ENCODE peak calls at places on chromosomes 16 and 17, in seven cellular contexts. X is PC-3, A is lower lobe of right lung, T is right lobe of liver, F is mucosa of descending colon, L is heart right ventricle, Q is IMR-90. V is an unnamed sample.
A peak's percentile ranks its signal among the peaks of the same experiment; 100 is the strongest.

GRCh38 chr17:55577687-55578086 is 66.4 kb upstream of the SMIM36 start:
- ATAC-seq in X (no peak), A (peak; percentile 77), T (peak; percentile 23), F (peak; percentile 54), L (peak; percentile 72), Q (peak; percentile 8), V (no peak)

GRCh38 chr17:76805319-76805718 is 62.9 kb upstream of the MGAT5B start:
- ATAC-seq in X (peak; percentile 67), A (no peak), T (no peak), F (no peak), L (no peak), Q (peak; percentile 27), V (no peak)

GRCh38 chr16:68233085-68233834 is 2.7 kb downstream of the ESRP2 start:
- ATAC-seq in X (no peak), A (no peak), T (no peak), F (no peak), L (no peak), Q (no peak), V (no peak)

GRCh38 chr16:57994778-57995177 is 5.7 kb downstream of the ZNF319 start:
- ATAC-seq in X (no peak), A (peak; percentile 37), T (peak; percentile 70), F (peak; percentile 60), L (peak; percentile 55), Q (peak; percentile 54), V (no peak)

GRCh38 chr16:8519179-8519578 is 71.1 kb downstream of the TMEM114 start:
- ATAC-seq in X (no peak), A (no peak), T (no peak), F (peak; percentile 90), L (no peak), Q (no peak), V (no peak)

GRCh38 chr16:25013751-25014499 is 1.2 kb downstream of the ARHGAP17 start:
- ATAC-seq in X (no peak), A (no peak), T (no peak), F (no peak), L (no peak), Q (no peak), V (no peak)

GRCh38 chr17:7109461-7110322 is 4.9 kb downstream of the ASGR2 start:
- ATAC-seq in X (no peak), A (no peak), T (no peak), F (no peak), L (no peak), Q (no peak), V (no peak)

GRCh38 chr17:35038434-35038833 is 25.1 kb downstream of the RFFL start:
- ATAC-seq in X (no peak), A (no peak), T (no peak), F (no peak), L (no peak), Q (no peak), V (no peak)

GRCh38 chr17:41082565-41083136 is 1.3 kb upstream of the KRTAP4-7 start:
- ATAC-seq in X (peak; percentile 59), A (no peak), T (no peak), F (no peak), L (no peak), Q (peak; percentile 31), V (no peak)

GRCh38 chr16:7509919-7510705 is 177.5 kb downstream of the RBFOX1 start:
- ATAC-seq in X (no peak), A (no peak), T (no peak), F (no peak), L (no peak), Q (no peak), V (no peak)

GRCh38 chr17:2849327-2849670 is 53.1 kb downstream of the RAP1GAP2 start:
- ATAC-seq in X (no peak), A (no peak), T (no peak), F (no peak), L (no peak), Q (no peak), V (no peak)

GRCh38 chr17:47288531-47289116 is 35.0 kb downstream of the ITGB3 start:
- ATAC-seq in X (no peak), A (no peak), T (no peak), F (peak; percentile 33), L (no peak), Q (peak; percentile 78), V (no peak)

GRCh38 chr16:19899605-19899955 is 14.9 kb upstream of the GPRC5B start:
- ATAC-seq in X (no peak), A (no peak), T (no peak), F (no peak), L (no peak), Q (no peak), V (no peak)

GRCh38 chr16:29837833-29838232 is 17.6 kb downstream of the MVP start:
- ATAC-seq in X (no peak), A (no peak), T (no peak), F (no peak), L (no peak), Q (peak; percentile 71), V (no peak)

GRCh38 chr17:41982026-41982989 is 15.7 kb downstream of the CNP start:
- ATAC-seq in X (peak; percentile 75), A (no peak), T (no peak), F (no peak), L (no peak), Q (no peak), V (no peak)

GRCh38 chr16:88710556-88710955 is 4.3 kb downstream of the CTU2 start:
- ATAC-seq in X (no peak), A (no peak), T (no peak), F (no peak), L (no peak), Q (no peak), V (no peak)

GRCh38 chr17:68182940-68183551 is 64.8 kb upstream of the AMZ2 start:
- ATAC-seq in X (peak; percentile 70), A (peak; percentile 65), T (peak; percentile 37), F (peak; percentile 78), L (no peak), Q (no peak), V (no peak)

GRCh38 chr17:59627770-59628171 is 8.1 kb downstream of the CLTC start:
- ATAC-seq in X (no peak), A (no peak), T (peak; percentile 44), F (no peak), L (peak; percentile 14), Q (peak; percentile 5), V (no peak)

GRCh38 chr17:45934044-45934979 is 40.0 kb downstream of the MAPT start:
- ATAC-seq in X (no peak), A (no peak), T (peak; percentile 30), F (no peak), L (no peak), Q (no peak), V (no peak)

DNA sequence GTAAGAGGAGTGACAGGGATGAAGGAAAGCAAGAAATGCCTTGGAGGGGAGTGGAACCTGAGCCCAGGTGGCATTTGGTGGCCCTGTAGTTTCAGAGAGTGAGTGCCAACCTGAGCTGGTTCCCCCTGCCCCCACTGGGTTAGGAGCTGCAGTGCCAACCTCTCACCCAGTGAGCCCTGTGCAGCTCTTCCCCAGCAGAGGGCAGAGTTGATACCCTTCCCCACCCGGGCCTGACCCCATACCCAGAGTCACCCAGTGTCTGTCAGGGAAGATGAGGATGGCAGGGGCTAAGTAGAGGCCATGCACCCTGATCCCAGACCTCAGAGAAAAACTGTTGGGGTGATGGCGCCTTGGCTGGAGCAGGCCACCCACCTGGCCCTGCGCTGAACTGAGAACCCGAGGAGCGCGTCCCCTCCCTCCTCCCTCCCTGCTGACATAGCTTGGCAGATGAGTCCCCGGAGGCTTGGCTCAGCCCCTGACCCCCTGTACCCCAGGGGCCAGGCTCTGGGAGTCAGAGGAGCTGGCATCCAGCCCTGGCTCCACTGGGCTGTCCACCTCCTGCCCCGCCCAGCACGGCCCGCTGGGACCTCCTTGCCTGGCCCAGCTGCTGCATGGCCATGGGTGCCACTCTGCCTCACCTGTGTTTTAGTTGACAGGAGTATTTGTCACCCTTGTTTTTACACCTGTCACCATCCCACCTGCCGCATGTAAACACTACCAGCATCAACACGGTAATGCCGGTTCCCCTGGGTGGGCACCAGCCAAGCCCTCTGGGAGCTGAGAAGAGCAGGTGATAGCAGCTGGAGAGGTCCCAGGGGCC is 113.9 kb downstream of the AMFR start:
- ATAC-seq in X (no peak), A (peak; percentile 24), T (peak; percentile 68), F (peak; percentile 26), L (peak; percentile 16), Q (no peak), V (no peak)
- TF ChIP-seq CTCF in X (peak; percentile 36), A (no peak), T (peak; percentile 7), F (no peak), L (no peak), Q (no peak), V (no peak)

GRCh38 chr17:66412857-66413563 is 110.6 kb downstream of the PRKCA start:
- ATAC-seq in X (no peak), A (no peak), T (no peak), F (no peak), L (no peak), Q (no peak), V (no peak)
- H3K4me1 ChIP-seq in X (no peaks in the 10 kb centered on the region), A (peaks cover 6% of the 10 kb centered on the region), T (no peaks in the 10 kb centered on the region), F (peaks cover 35% of the 10 kb centered on the region), L (no peaks in the 10 kb centered on the region), Q (peaks cover 2% of the 10 kb centered on the region), V (no peaks in the 10 kb centered on the region)

DNA sequence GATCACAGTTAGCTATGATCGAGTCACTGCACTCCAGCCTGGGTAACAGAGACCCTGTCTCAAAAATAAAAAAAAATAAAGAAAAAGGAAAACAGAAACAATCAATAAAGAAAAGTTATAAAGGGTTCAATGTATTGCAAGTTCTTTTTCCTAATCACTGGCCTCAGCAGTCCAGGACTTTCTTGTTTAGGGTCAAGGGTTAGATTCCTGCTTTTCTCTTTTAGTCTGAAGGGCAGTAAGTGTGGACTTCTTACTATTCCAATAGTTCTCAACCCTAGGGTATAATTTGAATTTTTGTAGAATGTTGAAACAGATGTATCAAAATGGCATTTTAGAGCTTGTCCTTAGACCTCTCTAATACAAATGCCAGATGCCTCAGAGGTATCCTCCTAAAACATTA is 27.3 kb downstream of the SMYD4 start:
- ATAC-seq in X (no peak), A (no peak), T (peak; percentile 66), F (no peak), L (no peak), Q (no peak), V (no peak)
- H3K36me3 ChIP-seq in X (no peaks in the 10 kb centered on the region), A (peaks cover 41% of the 10 kb centered on the region), T (no peaks in the 10 kb centered on the region), F (peaks cover 3% of the 10 kb centered on the region), L (no peaks in the 10 kb centered on the region), Q (peaks cover 22% of the 10 kb centered on the region), V (peaks cover 65% of the 10 kb centered on the region)

GRCh38 chr16:17278988-17279387 is 191.8 kb downstream of the XYLT1 start:
- ATAC-seq in X (no peak), A (no peak), T (no peak), F (no peak), L (no peak), Q (no peak), V (no peak)

GRCh38 chr16:17276610-17277009 is 194.2 kb downstream of the XYLT1 start:
- ATAC-seq in X (no peak), A (no peak), T (no peak), F (no peak), L (no peak), Q (no peak), V (no peak)

GRCh38 chr16:17275989-17276530 is 194.7 kb downstream of the XYLT1 start:
- ATAC-seq in X (no peak), A (no peak), T (no peak), F (no peak), L (no peak), Q (no peak), V (no peak)

GRCh38 chr16:17275076-17275732 is 195.6 kb downstream of the XYLT1 start:
- ATAC-seq in X (no peak), A (no peak), T (no peak), F (peak; percentile 88), L (no peak), Q (no peak), V (no peak)

DNA sequence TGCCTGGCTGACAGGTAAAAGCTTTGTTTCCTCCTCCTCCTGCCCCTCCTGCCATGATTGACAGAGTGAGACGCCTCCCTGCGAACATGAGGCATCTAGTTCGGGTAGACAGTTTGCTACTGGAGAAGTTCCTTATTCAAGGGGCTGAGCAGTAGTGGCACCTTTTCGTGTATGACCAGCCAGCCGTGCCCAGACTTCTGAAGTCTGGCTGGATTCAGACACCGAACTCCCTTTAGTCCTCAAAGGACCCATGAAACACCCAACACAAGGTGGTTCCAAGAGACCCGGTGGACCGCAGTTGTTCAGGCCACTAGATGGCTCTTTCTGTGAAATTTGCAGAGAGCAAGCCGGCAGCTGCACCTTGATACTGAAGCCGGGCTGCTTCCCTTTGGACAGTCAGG is 192.8 kb downstream of the XYLT1 start:
- ATAC-seq in X (no peak), A (no peak), T (peak; percentile 60), F (peak; percentile 56), L (peak; percentile 77), Q (peak; percentile 17), V (no peak)
- TF ChIP-seq CTCF in X (no peak), A (peak; percentile 31), T (peak; percentile 24), F (peak; percentile 11), L (no peak), Q (peak; percentile 20), V (peak; percentile 55)